ENCODE peak calls at places on chromosome 5, in eight cellular contexts. One of them, this sample, is unnamed.

GRCh38 chr5:179340465-179340864 is 4.8 kb downstream of the ADAMTS2 start:
- DNase-seq in cardiac fibroblast: no peak
- DNase-seq in hypothalamus: no peak
- DNase-seq in hepatocyte: no peak
- DNase-seq in HuH-7.5: no peak
- DNase-seq in ureter: no peak
- DNase-seq in caudate nucleus: no peak
- DNase-seq in dorsolateral prefrontal cortex: no peak
- DNase-seq in this sample: no peak

GRCh38 chr5:178331491-178331981 is 98.9 kb upstream of the PHYKPL start:
- DNase-seq in ureter: peak; percentile 73
- DNase-seq in cardiac fibroblast: no peak
- DNase-seq in hypothalamus: peak; percentile 44
- DNase-seq in dorsolateral prefrontal cortex: peak; percentile 75
- DNase-seq in hepatocyte: peak; percentile 68
- DNase-seq in caudate nucleus: peak; percentile 82
- DNase-seq in HuH-7.5: no peak
- DNase-seq in this sample: no peak

GRCh38 chr5:173573126-173573960 is 43.1 kb downstream of the BOD1 start:
- DNase-seq in dorsolateral prefrontal cortex: peak; percentile 84
- DNase-seq in caudate nucleus: peak; percentile 27
- DNase-seq in hypothalamus: peak; percentile 23
- DNase-seq in hepatocyte: peak; percentile 82
- DNase-seq in cardiac fibroblast: peak; percentile 73
- DNase-seq in HuH-7.5: peak; percentile 80
- DNase-seq in ureter: peak; percentile 78
- DNase-seq in this sample: peak; percentile 94

GRCh38 chr5:118883396-118883795 is 105.0 kb downstream of the DTWD2 start:
- DNase-seq in dorsolateral prefrontal cortex: no peak
- DNase-seq in caudate nucleus: no peak
- DNase-seq in hepatocyte: no peak
- DNase-seq in ureter: no peak
- DNase-seq in HuH-7.5: no peak
- DNase-seq in cardiac fibroblast: no peak
- DNase-seq in hypothalamus: no peak
- DNase-seq in this sample: no peak

GRCh38 chr5:138610468-138611294 is 35.5 kb upstream of the HSPA9 start:
- DNase-seq in caudate nucleus: peak; percentile 63
- DNase-seq in HuH-7.5: no peak
- DNase-seq in hypothalamus: peak; percentile 66
- DNase-seq in ureter: no peak
- DNase-seq in hepatocyte: peak; percentile 31
- DNase-seq in dorsolateral prefrontal cortex: peak; percentile 43
- DNase-seq in cardiac fibroblast: peak; percentile 16
- DNase-seq in this sample: no peak

GRCh38 chr5:78511116-78511906 is 137.3 kb downstream of the LHFPL2 start:
- DNase-seq in hepatocyte: no peak
- DNase-seq in HuH-7.5: no peak
- DNase-seq in hypothalamus: no peak
- DNase-seq in caudate nucleus: peak; percentile 17
- DNase-seq in dorsolateral prefrontal cortex: no peak
- DNase-seq in cardiac fibroblast: no peak
- DNase-seq in ureter: no peak
- DNase-seq in this sample: no peak

GRCh38 chr5:142780871-142781270 is 10.7 kb downstream of the ARHGAP26 start:
- DNase-seq in cardiac fibroblast: no peak
- DNase-seq in caudate nucleus: no peak
- DNase-seq in dorsolateral prefrontal cortex: no peak
- DNase-seq in hypothalamus: no peak
- DNase-seq in ureter: no peak
- DNase-seq in hepatocyte: no peak
- DNase-seq in HuH-7.5: no peak
- DNase-seq in this sample: no peak

GRCh38 chr5:164475339-164475977 is 970.0 kb downstream of the MAT2B start:
- DNase-seq in hypothalamus: no peak
- DNase-seq in caudate nucleus: no peak
- DNase-seq in dorsolateral prefrontal cortex: no peak
- DNase-seq in cardiac fibroblast: peak; percentile 73
- DNase-seq in hepatocyte: peak; percentile 32
- DNase-seq in ureter: no peak
- DNase-seq in HuH-7.5: no peak
- DNase-seq in this sample: peak; percentile 6

GRCh38 chr5:156913719-156914370 is 49.2 kb downstream of the TIMD4 start:
- DNase-seq in cardiac fibroblast: no peak
- DNase-seq in HuH-7.5: no peak
- DNase-seq in hepatocyte: no peak
- DNase-seq in ureter: no peak
- DNase-seq in dorsolateral prefrontal cortex: no peak
- DNase-seq in caudate nucleus: no peak
- DNase-seq in hypothalamus: no peak
- DNase-seq in this sample: no peak

GRCh38 chr5:179768326-179769085 is 25.3 kb upstream of the LTC4S start:
- DNase-seq in caudate nucleus: no peak
- DNase-seq in ureter: no peak
- DNase-seq in HuH-7.5: no peak
- DNase-seq in cardiac fibroblast: no peak
- DNase-seq in hepatocyte: no peak
- DNase-seq in dorsolateral prefrontal cortex: no peak
- DNase-seq in hypothalamus: no peak
- DNase-seq in this sample: no peak

GRCh38 chr5:67165524-67166459 is 30.8 kb downstream of the CD180 start:
- DNase-seq in dorsolateral prefrontal cortex: peak; percentile 52
- DNase-seq in hypothalamus: peak; percentile 48
- DNase-seq in HuH-7.5: no peak
- DNase-seq in cardiac fibroblast: peak; percentile 87
- DNase-seq in ureter: peak; percentile 91
- DNase-seq in hepatocyte: peak; percentile 84
- DNase-seq in caudate nucleus: peak; percentile 41
- DNase-seq in this sample: peak; percentile 89

GRCh38 chr5:51622161-51622790 is 239.0 kb downstream of the ISL1 start:
- DNase-seq in hypothalamus: no peak
- DNase-seq in cardiac fibroblast: no peak
- DNase-seq in hepatocyte: no peak
- DNase-seq in HuH-7.5: no peak
- DNase-seq in caudate nucleus: no peak
- DNase-seq in ureter: no peak
- DNase-seq in dorsolateral prefrontal cortex: no peak
- DNase-seq in this sample: no peak

GRCh38 chr5:161230222-161230621 is 316.3 kb downstream of the GABRB2 start:
- DNase-seq in dorsolateral prefrontal cortex: no peak
- DNase-seq in caudate nucleus: no peak
- DNase-seq in hepatocyte: peak; percentile 72
- DNase-seq in HuH-7.5: no peak
- DNase-seq in cardiac fibroblast: no peak
- DNase-seq in ureter: no peak
- DNase-seq in hypothalamus: no peak
- DNase-seq in this sample: no peak

GRCh38 chr5:65338606-65339151 is 143.0 kb downstream of the ADAMTS6 start:
- DNase-seq in HuH-7.5: no peak
- DNase-seq in ureter: no peak
- DNase-seq in hepatocyte: no peak
- DNase-seq in cardiac fibroblast: peak; percentile 25
- DNase-seq in caudate nucleus: no peak
- DNase-seq in hypothalamus: no peak
- DNase-seq in dorsolateral prefrontal cortex: no peak
- DNase-seq in this sample: no peak

GRCh38 chr5:154440540-154440939 is 5.3 kb upstream of the SAP30L start:
- DNase-seq in hepatocyte: no peak
- DNase-seq in hypothalamus: no peak
- DNase-seq in dorsolateral prefrontal cortex: no peak
- DNase-seq in HuH-7.5: no peak
- DNase-seq in caudate nucleus: no peak
- DNase-seq in cardiac fibroblast: no peak
- DNase-seq in ureter: no peak
- DNase-seq in this sample: no peak

GRCh38 chr5:60487885-60488425 is 212.0 kb downstream of the DEPDC1B start:
- DNase-seq in hepatocyte: peak; percentile 46
- DNase-seq in HuH-7.5: no peak
- DNase-seq in dorsolateral prefrontal cortex: no peak
- DNase-seq in caudate nucleus: no peak
- DNase-seq in hypothalamus: no peak
- DNase-seq in ureter: peak; percentile 44
- DNase-seq in cardiac fibroblast: no peak
- DNase-seq in this sample: peak; percentile 14

GRCh38 chr5:147973086-147973485 is 66.7 kb upstream of the C5orf46 start:
- DNase-seq in ureter: no peak
- DNase-seq in hypothalamus: no peak
- DNase-seq in cardiac fibroblast: no peak
- DNase-seq in dorsolateral prefrontal cortex: no peak
- DNase-seq in caudate nucleus: no peak
- DNase-seq in hepatocyte: no peak
- DNase-seq in HuH-7.5: no peak
- DNase-seq in this sample: no peak

GRCh38 chr5:5221731-5222130 is 81.6 kb downstream of the ADAMTS16 start:
- DNase-seq in hypothalamus: no peak
- DNase-seq in hepatocyte: no peak
- DNase-seq in ureter: no peak
- DNase-seq in caudate nucleus: no peak
- DNase-seq in dorsolateral prefrontal cortex: no peak
- DNase-seq in HuH-7.5: no peak
- DNase-seq in cardiac fibroblast: no peak
- DNase-seq in this sample: no peak

GRCh38 chr5:150112211-150113046 is 26.1 kb upstream of the CSF1R start:
- DNase-seq in HuH-7.5: peak; percentile 5
- DNase-seq in dorsolateral prefrontal cortex: no peak
- DNase-seq in ureter: no peak
- DNase-seq in caudate nucleus: no peak
- DNase-seq in hepatocyte: peak; percentile 41
- DNase-seq in hypothalamus: no peak
- DNase-seq in cardiac fibroblast: peak; percentile 88
- DNase-seq in this sample: peak; percentile 94

GRCh38 chr5:65916636-65917035 is 9.7 kb upstream of the ERBIN start:
- DNase-seq in HuH-7.5: no peak
- DNase-seq in dorsolateral prefrontal cortex: no peak
- DNase-seq in ureter: no peak
- DNase-seq in caudate nucleus: no peak
- DNase-seq in hypothalamus: no peak
- DNase-seq in hepatocyte: no peak
- DNase-seq in cardiac fibroblast: no peak
- DNase-seq in this sample: no peak

GRCh38 chr5:157761690-157762611 is 18.4 kb downstream of the LSM11 start:
- DNase-seq in hypothalamus: no peak
- DNase-seq in caudate nucleus: no peak
- DNase-seq in ureter: no peak
- DNase-seq in HuH-7.5: peak; percentile 40
- DNase-seq in hepatocyte: peak; percentile 83
- DNase-seq in dorsolateral prefrontal cortex: no peak
- DNase-seq in cardiac fibroblast: peak; percentile 80
- DNase-seq in this sample: peak; percentile 82

GRCh38 chr5:176592573-176592972 is 17.4 kb downstream of the GPRIN1 start:
- DNase-seq in HuH-7.5: no peak
- DNase-seq in ureter: no peak
- DNase-seq in cardiac fibroblast: no peak
- DNase-seq in caudate nucleus: no peak
- DNase-seq in dorsolateral prefrontal cortex: no peak
- DNase-seq in hepatocyte: no peak
- DNase-seq in hypothalamus: no peak
- DNase-seq in this sample: no peak

GRCh38 chr5:141840826-141841360 is 37.3 kb downstream of the PCDH1 start:
- DNase-seq in HuH-7.5: no peak
- DNase-seq in cardiac fibroblast: no peak
- DNase-seq in hepatocyte: no peak
- DNase-seq in ureter: no peak
- DNase-seq in caudate nucleus: no peak
- DNase-seq in dorsolateral prefrontal cortex: no peak
- DNase-seq in hypothalamus: no peak
- DNase-seq in this sample: no peak

GRCh38 chr5:7876867-7877266 is 7.9 kb downstream of the MTRR start:
- DNase-seq in ureter: no peak
- DNase-seq in hepatocyte: no peak
- DNase-seq in dorsolateral prefrontal cortex: no peak
- DNase-seq in caudate nucleus: peak; percentile 12
- DNase-seq in hypothalamus: no peak
- DNase-seq in HuH-7.5: no peak
- DNase-seq in cardiac fibroblast: peak; percentile 70
- DNase-seq in this sample: peak; percentile 35

GRCh38 chr5:81856948-81857928 is 106.3 kb upstream of the SSBP2 start:
- DNase-seq in cardiac fibroblast: peak; percentile 11
- DNase-seq in caudate nucleus: peak; percentile 39
- DNase-seq in hepatocyte: peak; percentile 13
- DNase-seq in HuH-7.5: no peak
- DNase-seq in hypothalamus: peak; percentile 36
- DNase-seq in dorsolateral prefrontal cortex: peak; percentile 64
- DNase-seq in ureter: peak; percentile 69
- DNase-seq in this sample: no peak

GRCh38 chr5:32217886-32218396 is 43.8 kb upstream of the GOLPH3 start:
- DNase-seq in dorsolateral prefrontal cortex: no peak
- DNase-seq in ureter: no peak
- DNase-seq in HuH-7.5: no peak
- DNase-seq in hepatocyte: peak; percentile 56
- DNase-seq in caudate nucleus: peak; percentile 60
- DNase-seq in hypothalamus: no peak
- DNase-seq in cardiac fibroblast: peak; percentile 33
- DNase-seq in this sample: no peak

GRCh38 chr5:17294639-17295311 is 77.3 kb downstream of the BASP1 start:
- DNase-seq in hypothalamus: no peak
- DNase-seq in hepatocyte: no peak
- DNase-seq in HuH-7.5: no peak
- DNase-seq in caudate nucleus: no peak
- DNase-seq in ureter: no peak
- DNase-seq in cardiac fibroblast: no peak
- DNase-seq in dorsolateral prefrontal cortex: no peak
- DNase-seq in this sample: no peak

GRCh38 chr5:157914389-157914788 is 55.4 kb upstream of the CLINT1 start:
- DNase-seq in ureter: no peak
- DNase-seq in hepatocyte: peak; percentile 37
- DNase-seq in hypothalamus: no peak
- DNase-seq in cardiac fibroblast: no peak
- DNase-seq in dorsolateral prefrontal cortex: no peak
- DNase-seq in HuH-7.5: no peak
- DNase-seq in caudate nucleus: no peak
- DNase-seq in this sample: no peak

GRCh38 chr5:71481441-71481840 is 26.0 kb downstream of the BDP1 start:
- DNase-seq in caudate nucleus: no peak
- DNase-seq in dorsolateral prefrontal cortex: no peak
- DNase-seq in cardiac fibroblast: no peak
- DNase-seq in hepatocyte: no peak
- DNase-seq in HuH-7.5: no peak
- DNase-seq in hypothalamus: no peak
- DNase-seq in ureter: no peak
- DNase-seq in this sample: no peak

GRCh38 chr5:23977996-23978395 is 470.6 kb downstream of the PRDM9 start:
- DNase-seq in caudate nucleus: no peak
- DNase-seq in dorsolateral prefrontal cortex: no peak
- DNase-seq in hypothalamus: no peak
- DNase-seq in HuH-7.5: no peak
- DNase-seq in cardiac fibroblast: peak; percentile 1
- DNase-seq in hepatocyte: peak; percentile 80
- DNase-seq in ureter: no peak
- DNase-seq in this sample: no peak

GRCh38 chr5:134240421-134240962 is 14.6 kb upstream of the PPP2CA start:
- DNase-seq in caudate nucleus: peak; percentile 55
- DNase-seq in dorsolateral prefrontal cortex: no peak
- DNase-seq in cardiac fibroblast: peak; percentile 64
- DNase-seq in hepatocyte: peak; percentile 72
- DNase-seq in hypothalamus: no peak
- DNase-seq in HuH-7.5: no peak
- DNase-seq in ureter: no peak
- DNase-seq in this sample: no peak

GRCh38 chr5:149887622-149888183 is 56.9 kb downstream of the PDE6A start:
- DNase-seq in cardiac fibroblast: peak; percentile 91
- DNase-seq in hepatocyte: peak; percentile 50
- DNase-seq in caudate nucleus: no peak
- DNase-seq in dorsolateral prefrontal cortex: no peak
- DNase-seq in ureter: no peak
- DNase-seq in hypothalamus: no peak
- DNase-seq in HuH-7.5: no peak
- DNase-seq in this sample: no peak

This sample was measured in GM03348.